ENCODE peak calls at places on chromosomes 2 and 18, in five cellular contexts. X is OCI-M1, A is T-helper 1 cell, H is mucosa of descending colon, I is NAMALWA. J is an unnamed sample.

GRCh38 chr2:103788346-103788745 is 1026.5 kb downstream of the TMEM182 start:
- DNase-seq in X (no peak), A (no peak), H (no peak), I (no peak), J (no peak)

GRCh38 chr2:95297088-95297487 is at the start of gene KCNIP3:
- DNase-seq in X (peak), A (no peak), H (no peak), I (no peak), J (no peak)

GRCh38 chr2:60316381-60317028 is 236.9 kb downstream of the BCL11A start:
- DNase-seq in X (no peak), A (no peak), H (no peak), I (no peak), J (no peak)

GRCh38 chr2:227864161-227864756 is 7.2 kb upstream of the DAW1 start:
- DNase-seq in X (no peak), A (no peak), H (no peak), I (no peak), J (no peak)

GRCh38 chr18:51461956-51462355 is 264.5 kb upstream of the MEX3C start:
- DNase-seq in X (no peak), A (no peak), H (no peak), I (no peak), J (no peak)

GRCh38 chr18:28588884-28589549 is 412.1 kb upstream of the CDH2 start:
- DNase-seq in X (peak), A (no peak), H (no peak), I (no peak), J (no peak)

GRCh38 chr2:169221745-169222369 is 140.5 kb downstream of the LRP2 start:
- DNase-seq in X (peak), A (no peak), H (no peak), I (peak), J (peak)

GRCh38 chr2:209425082-209426071 is 1.5 kb downstream of the MAP2 start:
- DNase-seq in X (peak), A (no peak), H (no peak), I (peak), J (peak)

GRCh38 chr2:160666019-160666676 is 172.5 kb upstream of the RBMS1 start:
- DNase-seq in X (peak), A (no peak), H (no peak), I (peak), J (peak)

GRCh38 chr2:203586696-203587095 is 51.6 kb upstream of the RAPH1 start:
- DNase-seq in X (no peak), A (no peak), H (no peak), I (no peak), J (no peak)

GRCh38 chr2:65660340-65660739 is 227.9 kb upstream of the SPRED2 start:
- DNase-seq in X (no peak), A (no peak), H (no peak), I (no peak), J (no peak)

GRCh38 chr2:150144546-150145305 is 342.7 kb downstream of the RND3 start:
- DNase-seq in X (no peak), A (no peak), H (no peak), I (no peak), J (no peak)

GRCh38 chr2:24076849-24077534 is 866 bp upstream of the SF3B6 start:
- DNase-seq in X (no peak), A (no peak), H (no peak), I (peak), J (peak)

GRCh38 chr2:101012706-101013181 is 10.7 kb downstream of the RPL31 start:
- DNase-seq in X (peak), A (peak), H (no peak), I (peak), J (peak)

GRCh38 chr18:74896390-74896991 is 298.8 kb downstream of the ZNF407 start:
- DNase-seq in X (peak), A (peak), H (no peak), I (peak), J (peak)

J was measured in NB4.